ENCODE peak calls at places on chromosomes 13 and 19, in eight cellular contexts. D, B, I, Q, A, C, P and F are unnamed samples. For H3K4me1, the result is how much of the 10 kb centered on the place peaks cover.

GRCh38 chr13:90352763-90353162 is 994.7 kb upstream of the MIR17HG start:
- DNase-seq in D (no peak), B (no peak), I (no peak), Q (no peak), A (no peak), C (no peak), P (no peak), F (no peak)

GRCh38 chr19:56567274-56568120 is at the start of gene ZNF470:
- DNase-seq in D (peak), B (peak), I (peak), Q (peak), A (peak), C (peak), P (peak), F (peak)

GRCh38 chr13:97133955-97134354 is 88.2 kb upstream of the MBNL2 start:
- DNase-seq in D (no peak), B (no peak), I (no peak), Q (no peak), A (no peak), C (no peak), P (no peak), F (no peak)

GRCh38 chr13:51520524-51520923 is 63.7 kb upstream of the WDFY2 start:
- DNase-seq in D (no peak), B (no peak), I (no peak), Q (no peak), A (no peak), C (no peak), P (no peak), F (no peak)

GRCh38 chr13:70253411-70253810 is 145.2 kb upstream of the KLHL1 start:
- DNase-seq in D (no peak), B (no peak), I (no peak), Q (no peak), A (no peak), C (no peak), P (no peak), F (no peak)

GRCh38 chr13:111897178-111897845 is 169.6 kb upstream of the SOX1 start:
- DNase-seq in D (no peak), B (no peak), I (no peak), Q (no peak), A (no peak), C (no peak), P (no peak), F (peak)

GRCh38 chr19:44617481-44617880 is 4.1 kb downstream of the IGSF23 start:
- DNase-seq in D (no peak), B (no peak), I (no peak), Q (no peak), A (no peak), C (no peak), P (no peak), F (no peak)

GRCh38 chr19:55483681-55484361 is 1.2 kb upstream of the NAT14 start:
- DNase-seq in D (no peak), B (no peak), I (no peak), Q (no peak), A (no peak), C (no peak), P (no peak), F (peak)

GRCh38 chr19:53621885-53622710 is 9.7 kb upstream of the DPRX start:
- DNase-seq in D (no peak), B (no peak), I (no peak), Q (no peak), A (no peak), C (no peak), P (no peak), F (no peak)

GRCh38 chr19:57171551-57172081 is 4.3 kb upstream of the DUXA start:
- DNase-seq in D (no peak), B (peak), I (peak), Q (peak), A (no peak), C (peak), P (peak), F (peak)

GRCh38 chr13:83905641-83906040 is 23.4 kb upstream of the SLITRK1 start:
- DNase-seq in D (no peak), B (no peak), I (no peak), Q (no peak), A (no peak), C (no peak), P (no peak), F (no peak)

GRCh38 chr13:40394304-40394983 is 272.0 kb downstream of the FOXO1 start:
- DNase-seq in D (peak), B (no peak), I (no peak), Q (no peak), A (no peak), C (no peak), P (no peak), F (no peak)

GRCh38 chr13:20118268-20119140 is 42.3 kb downstream of the GJA3 start:
- DNase-seq in D (peak), B (peak), I (peak), Q (peak), A (no peak), C (peak), P (peak), F (peak)

GRCh38 chr13:107277911-107278310 is 710.0 kb upstream of the ARGLU1 start:
- DNase-seq in D (no peak), B (no peak), I (no peak), Q (no peak), A (no peak), C (no peak), P (no peak), F (no peak)

GRCh38 chr13:71217827-71218226 is 649.2 kb downstream of the DACH1 start:
- DNase-seq in D (no peak), B (no peak), I (no peak), Q (no peak), A (no peak), C (no peak), P (no peak), F (no peak)

GRCh38 chr13:44853641-44854040 is 135.6 kb downstream of the NUFIP1 start:
- DNase-seq in D (peak), B (no peak), I (no peak), Q (no peak), A (no peak), C (no peak), P (no peak), F (no peak)

GRCh38 chr19:37997911-37998344 is 90.9 kb downstream of the SIPA1L3 start:
- DNase-seq in D (no peak), B (no peak), I (no peak), Q (no peak), A (no peak), C (no peak), P (peak), F (no peak)

GRCh38 chr13:42354246-42355117 is 82.5 kb downstream of the AKAP11 start:
- DNase-seq in D (peak), B (peak), I (no peak), Q (peak), A (peak), C (no peak), P (no peak), F (no peak)

GRCh38 chr19:32611161-32611560 is 30.2 kb downstream of the PDCD5 start:
- DNase-seq in D (no peak), B (no peak), I (no peak), Q (no peak), A (no peak), C (no peak), P (no peak), F (no peak)

GRCh38 chr13:32117696-32118095 is 86.1 kb downstream of the FRY start:
- DNase-seq in D (no peak), B (no peak), I (no peak), Q (no peak), A (no peak), C (no peak), P (peak), F (no peak)

GRCh38 chr13:67230774-67231480 is 791 bp upstream of the PCDH9 start:
- DNase-seq in D (peak), B (peak), I (no peak), Q (peak), A (no peak), C (peak), P (peak), F (peak)

GRCh38 chr19:1088419-1089066 is 6.6 kb downstream of the POLR2E start:
- DNase-seq in D (no peak), B (no peak), I (no peak), Q (no peak), A (no peak), C (no peak), P (peak), F (no peak)

GRCh38 chr19:21117041-21117907 is 24.6 kb upstream of the ZNF431 start:
- DNase-seq in D (no peak), B (no peak), I (no peak), Q (no peak), A (no peak), C (no peak), P (no peak), F (no peak)

GRCh38 chr13:48126944-48127814 is 32.3 kb upstream of the MED4 start:
- DNase-seq in D (peak), B (peak), I (no peak), Q (peak), A (peak), C (peak), P (peak), F (peak)

GRCh38 chr13:34864650-34865049 is 77.4 kb upstream of the NBEA start:
- DNase-seq in D (peak), B (no peak), I (no peak), Q (no peak), A (no peak), C (no peak), P (no peak), F (no peak)

GRCh38 chr13:51841732-51842131 is 3.2 kb downstream of the TMEM272 start:
- DNase-seq in D (no peak), B (no peak), I (no peak), Q (no peak), A (no peak), C (no peak), P (no peak), F (no peak)

GRCh38 chr13:37168922-37169321 is 63.5 kb upstream of the CSNK1A1L start:
- DNase-seq in D (no peak), B (no peak), I (no peak), Q (no peak), A (no peak), C (no peak), P (no peak), F (no peak)

GRCh38 chr13:65677906-65678305 is 1552.2 kb downstream of the PCDH9 start:
- DNase-seq in D (no peak), B (no peak), I (no peak), Q (no peak), A (no peak), C (no peak), P (no peak), F (no peak)

GRCh38 chr19:38617764-38618589 is at the start of gene MAP4K1:
- DNase-seq in D (peak), B (peak), I (peak), Q (peak), A (peak), C (no peak), P (peak), F (peak)

DNA sequence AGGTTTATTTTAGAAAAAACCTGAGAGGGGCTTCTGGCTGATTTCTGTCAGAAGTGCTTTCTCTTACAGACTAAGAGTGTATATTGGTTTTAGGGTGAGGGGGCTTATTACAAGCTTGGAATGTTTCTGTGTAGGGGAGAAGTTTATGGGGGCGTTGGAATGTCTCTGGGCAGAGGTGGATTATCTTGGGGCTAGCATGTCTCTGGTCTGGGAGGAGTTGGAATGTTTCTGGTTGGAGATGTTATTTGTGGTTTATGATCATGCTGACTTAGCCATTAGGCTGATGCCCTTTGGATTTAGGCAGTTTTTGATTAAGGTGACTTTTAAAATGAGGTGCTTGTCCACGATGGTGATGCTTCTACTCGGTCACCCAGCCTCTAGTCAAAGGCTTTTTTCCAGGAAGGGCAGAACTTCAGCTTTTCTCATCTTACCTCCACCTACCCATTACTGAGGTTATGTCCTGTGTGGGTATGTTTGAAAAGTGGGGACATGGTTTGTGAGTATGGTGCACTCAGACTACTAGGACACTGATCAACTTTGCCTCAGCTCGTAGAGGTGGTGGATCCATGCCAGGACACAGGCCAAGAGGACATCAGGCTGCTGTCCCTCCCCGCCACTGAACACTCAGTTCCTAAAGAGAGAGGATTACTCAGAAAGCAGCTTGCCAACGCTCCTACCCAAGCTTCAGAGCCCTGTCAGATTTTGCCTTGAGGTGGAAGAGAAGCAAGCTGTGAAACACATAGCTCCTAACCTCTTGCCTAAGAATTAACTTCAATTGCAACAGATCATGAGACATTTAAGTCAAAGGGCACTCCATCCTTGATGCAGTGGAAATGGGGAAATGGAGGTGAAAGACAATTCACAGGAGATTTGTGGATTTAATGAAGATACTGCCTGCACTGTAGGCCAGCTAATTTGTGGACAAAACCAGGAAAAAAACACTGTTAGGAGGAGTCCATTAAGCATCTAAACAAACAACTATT is 63.6 kb downstream of the ZNF44 start:
- DNase-seq in D (no peak), B (no peak), I (no peak), Q (no peak), A (no peak), C (no peak), P (no peak), F (no peak)
- H3K27ac ChIP-seq in D (no peak), B (no peak), I (no peak), Q (no peak), A (no peak), C (no peak), P (no peak), F (no peak)

DNA sequence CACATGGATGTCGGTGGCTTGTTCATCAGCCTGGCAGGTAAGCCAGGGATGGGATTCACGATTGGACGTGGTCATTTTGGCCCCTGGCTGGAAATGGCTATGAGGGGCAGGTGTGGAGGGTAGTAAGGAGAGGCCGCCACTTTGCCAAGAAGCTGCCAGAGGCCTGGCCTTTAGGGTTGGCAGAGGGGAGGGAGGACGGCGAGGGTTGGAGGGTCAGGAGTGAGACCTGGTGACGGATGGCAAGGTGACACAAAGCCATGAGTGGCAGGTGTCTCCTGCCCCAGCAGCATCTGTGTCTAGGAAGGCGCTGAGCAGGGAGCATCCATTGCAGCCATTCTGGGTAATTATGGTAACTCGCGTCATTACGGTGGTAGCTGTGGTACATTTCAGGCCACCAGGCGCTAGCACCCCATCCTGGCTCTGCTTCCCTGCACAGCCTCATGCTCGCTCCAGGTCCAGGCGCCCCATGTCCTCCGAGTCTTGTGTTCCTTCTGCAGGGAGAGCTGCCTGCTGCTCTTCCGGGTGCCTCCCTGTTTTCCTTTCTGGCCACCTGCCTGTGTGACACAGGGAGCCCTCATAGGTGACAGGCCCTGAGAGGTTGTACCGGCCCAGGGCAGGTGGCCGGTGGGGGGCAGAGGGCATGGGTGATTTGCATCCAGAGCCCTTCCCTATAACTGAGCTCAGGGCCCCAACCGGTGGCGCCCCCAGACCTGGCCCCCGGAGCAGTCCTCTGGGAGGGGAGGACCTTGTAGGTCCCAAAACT is 4.2 kb downstream of the SSBP4 start:
- DNase-seq in D (peak), B (no peak), I (no peak), Q (no peak), A (no peak), C (no peak), P (no peak), F (no peak)
- H3K4me1 ChIP-seq in D (under half), B (half or more), I (half or more), Q (half or more), A (under half), C (under half), P (under half), F (under half)

DNA sequence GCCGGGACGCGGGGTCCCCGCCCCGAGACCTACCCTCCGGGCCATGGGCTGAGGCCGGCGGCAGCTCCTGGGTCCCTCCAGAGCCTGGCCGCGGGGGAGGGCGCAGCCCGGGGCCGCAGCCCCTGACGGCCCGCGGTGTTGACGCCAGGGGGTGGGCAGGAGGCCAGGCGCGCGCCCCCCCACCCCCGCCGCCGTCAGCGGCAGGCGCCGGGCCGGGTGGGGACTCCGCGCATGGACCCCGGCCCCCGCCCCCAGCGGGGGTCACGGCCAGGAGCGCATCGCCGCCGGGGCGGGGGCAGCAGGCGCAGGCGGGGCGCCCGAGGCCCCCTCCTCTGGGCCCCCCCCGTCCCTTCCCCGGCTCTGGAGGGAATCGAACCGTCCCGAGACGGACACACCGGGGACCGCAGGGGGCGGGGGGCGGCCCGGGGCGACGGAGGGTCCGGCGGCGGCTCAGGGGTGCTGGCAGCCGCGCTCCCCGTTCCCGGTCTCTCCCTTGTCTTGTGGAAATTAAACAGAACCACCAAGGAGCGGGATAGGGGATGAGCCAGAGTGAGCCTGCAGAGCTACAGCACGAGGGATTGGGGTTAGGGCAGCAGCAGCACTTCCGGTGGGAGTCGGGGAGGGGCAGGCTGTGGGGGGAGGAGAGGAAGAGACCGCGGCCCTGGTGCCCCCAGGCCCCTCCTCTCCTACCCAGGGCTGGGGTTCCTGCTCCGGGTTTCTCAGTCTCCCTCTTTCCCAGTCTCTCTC is at the start of gene MEIS3:
- DNase-seq in D (no peak), B (no peak), I (no peak), Q (no peak), A (no peak), C (peak), P (no peak), F (peak)
- H3K4me3 ChIP-seq in D (peak), B (peak), I (no peak), Q (no peak), A (no peak), C (peak), P (no peak), F (peak)

DNA sequence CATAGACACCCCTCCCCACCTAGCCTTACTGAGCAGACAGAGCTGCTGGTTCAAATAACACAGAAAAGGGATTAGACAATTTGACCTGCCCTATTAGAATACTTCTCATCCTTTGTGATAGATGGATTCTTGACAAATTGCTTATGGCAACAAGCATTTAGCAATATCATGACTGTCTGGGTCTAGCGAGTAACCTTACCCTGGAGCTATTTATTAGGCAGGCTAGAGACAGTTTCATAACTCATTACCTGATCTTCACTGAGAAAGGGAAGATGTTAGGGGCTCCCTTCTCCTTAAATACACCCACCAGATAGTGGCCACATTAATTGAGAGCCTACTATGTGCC is 185.3 kb upstream of the IRS2 start:
- DNase-seq in D (no peak), B (no peak), I (no peak), Q (no peak), A (no peak), C (no peak), P (no peak), F (no peak)
- H3K27ac ChIP-seq in D (no peak), B (no peak), I (no peak), Q (no peak), A (no peak), C (no peak), P (no peak), F (peak)

DNA sequence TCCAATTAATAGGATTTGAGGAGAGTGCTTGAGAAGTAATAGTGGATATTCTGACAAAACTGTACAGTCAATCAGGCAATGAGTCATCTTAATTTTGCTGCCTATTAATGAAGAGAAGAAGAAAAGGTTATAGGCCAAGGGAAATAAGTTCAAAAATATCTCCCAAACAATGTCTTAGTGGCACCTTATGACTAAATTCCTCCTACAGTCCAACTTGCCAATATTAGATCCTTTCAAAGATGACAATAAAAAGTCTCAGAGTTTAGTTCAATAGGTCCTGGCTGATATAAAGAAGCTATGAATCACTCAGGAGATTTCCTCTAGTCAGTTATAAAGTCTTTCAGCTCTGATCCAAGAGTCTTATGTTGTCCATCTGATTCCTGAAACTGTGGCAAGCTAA is 27.9 kb downstream of the UGGT2 start:
- DNase-seq in D (peak), B (no peak), I (no peak), Q (no peak), A (no peak), C (no peak), P (no peak), F (no peak)
- H3K4me1 ChIP-seq in D (under half), B (under half), I (under half), Q (under half), A (under half), C (under half), P (under half), F (under half)

GRCh38 chr19:3194063-3194702 is 8.5 kb downstream of the NCLN start:
- DNase-seq in D (no peak), B (no peak), I (no peak), Q (no peak), A (no peak), C (peak), P (no peak), F (no peak)

GRCh38 chr19:3194703-3195087 is 9.0 kb downstream of the NCLN start:
- DNase-seq in D (no peak), B (no peak), I (no peak), Q (no peak), A (no peak), C (no peak), P (no peak), F (no peak)

GRCh38 chr19:3198901-3199700 is 13.4 kb downstream of the NCLN start:
- DNase-seq in D (no peak), B (no peak), I (no peak), Q (no peak), A (no peak), C (no peak), P (no peak), F (no peak)

GRCh38 chr19:3196064-3196932 is 10.6 kb downstream of the NCLN start:
- DNase-seq in D (no peak), B (no peak), I (no peak), Q (no peak), A (no peak), C (no peak), P (no peak), F (no peak)

DNA sequence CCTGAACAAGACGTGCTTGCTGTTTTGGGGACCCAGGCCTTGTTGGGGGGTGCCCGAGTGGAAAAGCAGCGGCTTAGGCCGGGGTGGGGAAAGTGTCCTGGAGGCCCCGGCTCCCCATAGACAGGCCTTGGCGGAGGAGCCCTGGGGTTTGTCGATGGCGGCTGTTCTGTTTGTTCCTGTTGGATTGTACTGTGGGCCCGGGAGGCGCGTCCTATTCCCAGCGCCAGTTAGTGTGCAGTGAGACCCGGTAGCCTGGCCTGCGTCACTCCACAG is 11.1 kb downstream of the NCLN start:
- DNase-seq in D (no peak), B (no peak), I (no peak), Q (no peak), A (no peak), C (no peak), P (no peak), F (no peak)
- H3K4me3 ChIP-seq in D (no peak), B (no peak), I (no peak), Q (no peak), A (no peak), C (no peak), P (no peak), F (no peak)